ENCODE peak calls at places on chromosomes 13 and 19, in ten cellular contexts. B is sigmoid colon; Q is psoas muscle; U is CD8-positive, alpha-beta T cell; O is aorta; A is heart right ventricle; K is CD8-positive, alpha-beta memory T cell; R is osteoblast; D is uterus; N is adrenal gland. X is an unnamed sample.

GRCh38 chr13:24698686-24699085 is 18.5 kb downstream of the ATP12A start:
- DNase-seq in B (no peak), Q (no peak), U (no peak), O (no peak), A (no peak), K (no peak), R (no peak), D (no peak), N (no peak), X (no peak)

GRCh38 chr13:35471466-35472307 is 4.8 kb downstream of the MAB21L1 start:
- DNase-seq in B (no peak), Q (no peak), U (no peak), O (no peak), A (no peak), K (no peak), R (peak; percentile 63), D (no peak), N (no peak), X (no peak)

GRCh38 chr19:8305798-8306197 is 2.4 kb downstream of the CD320 start:
- DNase-seq in B (peak; percentile 39), Q (no peak), U (no peak), O (peak; percentile 14), A (no peak), K (no peak), R (peak; percentile 77), D (peak; percentile 12), N (peak; percentile 46), X (no peak)

GRCh38 chr13:94157705-94158218 is 321.7 kb downstream of the DCT start:
- DNase-seq in B (no peak), Q (no peak), U (no peak), O (no peak), A (no peak), K (no peak), R (no peak), D (no peak), N (peak; percentile 53), X (no peak)

GRCh38 chr19:13073263-13073662 is 29.4 kb downstream of the LYL1 start:
- DNase-seq in B (no peak), Q (no peak), U (no peak), O (no peak), A (no peak), K (no peak), R (no peak), D (no peak), N (no peak), X (no peak)

GRCh38 chr13:34764246-34764645 is 177.8 kb upstream of the NBEA start:
- DNase-seq in B (no peak), Q (no peak), U (no peak), O (no peak), A (no peak), K (no peak), R (peak; percentile 2), D (no peak), N (no peak), X (no peak)

GRCh38 chr19:52351512-52351911 is 15.5 kb downstream of the ZNF610 start:
- DNase-seq in B (no peak), Q (no peak), U (no peak), O (no peak), A (no peak), K (no peak), R (no peak), D (no peak), N (no peak), X (no peak)

GRCh38 chr13:99970761-99971575 is 599 bp downstream of the ZIC5 start:
- DNase-seq in B (no peak), Q (no peak), U (no peak), O (no peak), A (no peak), K (no peak), R (peak; percentile 88), D (no peak), N (peak; percentile 18), X (no peak)

GRCh38 chr19:18073197-18073596 is 13.5 kb downstream of the IL12RB1 start:
- DNase-seq in B (no peak), Q (no peak), U (no peak), O (no peak), A (no peak), K (no peak), R (no peak), D (no peak), N (no peak), X (no peak)

GRCh38 chr13:97629601-97630272 is 195.8 kb downstream of the RAP2A start:
- DNase-seq in B (no peak), Q (no peak), U (no peak), O (no peak), A (no peak), K (no peak), R (no peak), D (no peak), N (peak; percentile 71), X (no peak)

GRCh38 chr19:41377977-41378707 is 1.8 kb downstream of the TMEM91 start:
- DNase-seq in B (no peak), Q (no peak), U (no peak), O (no peak), A (no peak), K (no peak), R (no peak), D (peak; percentile 41), N (no peak), X (no peak)

GRCh38 chr13:60267498-60268202 is 103.9 kb upstream of the DIAPH3 start:
- DNase-seq in B (no peak), Q (no peak), U (peak; percentile 65), O (no peak), A (no peak), K (peak; percentile 8), R (peak; percentile 21), D (no peak), N (no peak), X (peak; percentile 9)

GRCh38 chr13:67183151-67183550 is 47.0 kb downstream of the PCDH9 start:
- DNase-seq in B (no peak), Q (no peak), U (no peak), O (no peak), A (no peak), K (no peak), R (no peak), D (no peak), N (no peak), X (no peak)

GRCh38 chr13:52862358-52863206 is 14.1 kb upstream of the PCDH8 start:
- DNase-seq in B (no peak), Q (no peak), U (no peak), O (no peak), A (no peak), K (no peak), R (no peak), D (no peak), N (no peak), X (no peak)

GRCh38 chr13:113647351-113648217 is 10.4 kb downstream of the ATP4B start:
- DNase-seq in B (peak; percentile 95), Q (peak; percentile 76), U (no peak), O (peak; percentile 95), A (peak; percentile 90), K (no peak), R (peak; percentile 76), D (peak; percentile 49), N (peak; percentile 98), X (no peak)

GRCh38 chr19:58237324-58237723 is 8.6 kb downstream of the ZNF544 start:
- DNase-seq in B (no peak), Q (no peak), U (no peak), O (no peak), A (no peak), K (no peak), R (no peak), D (no peak), N (no peak), X (no peak)
- H3K9me3 ChIP-seq in B (peaks cover 67% of the 10 kb centered on the region), Q (peaks cover 64% of the 10 kb centered on the region), U (peaks cover 33% of the 10 kb centered on the region), O (peaks cover 37% of the 10 kb centered on the region), A (peaks cover 99% of the 10 kb centered on the region), K (peaks cover 8% of the 10 kb centered on the region), R (no peaks in the 10 kb centered on the region), D (no peaks in the 10 kb centered on the region), N (peaks cover 27% of the 10 kb centered on the region), X (no peaks in the 10 kb centered on the region)

DNA sequence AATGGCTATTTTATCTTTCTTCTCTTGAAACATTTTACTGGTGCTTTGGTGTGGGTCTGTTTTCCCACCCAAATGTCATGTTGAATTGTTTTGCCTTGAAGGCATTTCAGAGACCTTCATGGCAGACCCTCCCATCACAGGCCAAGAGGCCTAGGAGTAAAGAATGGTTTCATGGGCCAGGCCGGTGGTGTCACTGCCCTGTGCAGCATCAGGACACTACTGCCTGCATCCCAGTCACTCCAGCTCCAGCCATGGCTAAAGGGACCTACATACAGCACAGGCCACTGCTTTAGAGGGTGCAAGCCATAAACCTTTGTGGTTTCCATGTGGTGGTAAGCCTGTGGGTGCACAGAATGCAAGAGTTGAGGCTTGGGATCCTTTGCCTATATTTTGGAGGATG is 326.9 kb downstream of the SLITRK5 start:
- DNase-seq in B (no peak), Q (no peak), U (no peak), O (no peak), A (no peak), K (no peak), R (no peak), D (no peak), N (no peak), X (no peak)
- H3K9me3 ChIP-seq in B (no peaks in the 10 kb centered on the region), Q (no peaks in the 10 kb centered on the region), U (no peaks in the 10 kb centered on the region), O (no peaks in the 10 kb centered on the region), A (peaks cover 10% of the 10 kb centered on the region), K (no peaks in the 10 kb centered on the region), R (peaks cover 2% of the 10 kb centered on the region), D (no peaks in the 10 kb centered on the region), N (no peaks in the 10 kb centered on the region), X (peaks cover 2% of the 10 kb centered on the region)

GRCh38 chr19:36750066-36750691 is 22.4 kb downstream of the ZNF850 start:
- DNase-seq in B (no peak), Q (no peak), U (no peak), O (no peak), A (no peak), K (no peak), R (no peak), D (no peak), N (no peak), X (no peak)

GRCh38 chr19:36748431-36749275 is 24.0 kb downstream of the ZNF850 start:
- DNase-seq in B (no peak), Q (no peak), U (no peak), O (no peak), A (no peak), K (no peak), R (peak; percentile 10), D (no peak), N (no peak), X (no peak)

GRCh38 chr19:36747750-36748149 is 24.9 kb downstream of the ZNF850 start:
- DNase-seq in B (no peak), Q (no peak), U (no peak), O (no peak), A (no peak), K (no peak), R (no peak), D (no peak), N (no peak), X (no peak)

DNA sequence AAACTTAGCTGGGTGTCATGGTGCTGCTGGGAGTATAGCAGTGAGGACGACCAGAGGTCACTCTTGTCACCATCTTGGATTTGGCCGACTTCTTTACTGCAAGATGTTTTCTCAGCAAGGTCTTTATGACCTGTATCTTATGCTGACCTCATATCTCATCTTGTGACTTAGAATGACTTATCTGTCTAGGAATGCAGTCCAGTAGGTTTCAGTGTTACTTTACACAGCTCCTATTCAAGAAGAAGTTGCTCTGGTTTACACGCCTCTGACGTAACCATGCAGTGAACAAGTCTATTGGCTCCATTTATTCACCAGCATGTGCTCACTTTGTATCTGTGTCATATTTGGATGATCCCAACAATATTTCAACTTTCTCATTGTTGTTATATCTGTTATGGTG is 26.7 kb downstream of the ZNF850 start:
- DNase-seq in B (no peak), Q (no peak), U (no peak), O (no peak), A (no peak), K (no peak), R (no peak), D (no peak), N (no peak), X (no peak)
- H3K9me3 ChIP-seq in B (peaks cover 94% of the 10 kb centered on the region), Q (peaks cover 99% of the 10 kb centered on the region), U (peaks cover 52% of the 10 kb centered on the region), O (peaks cover 45% of the 10 kb centered on the region), A (peaks cover 100% of the 10 kb centered on the region), K (peaks cover 68% of the 10 kb centered on the region), R (peaks cover 46% of the 10 kb centered on the region), D (peaks cover 5% of the 10 kb centered on the region), N (peaks cover 97% of the 10 kb centered on the region), X (peaks cover 29% of the 10 kb centered on the region)

GRCh38 chr19:2852598-2852997 is 11.3 kb downstream of the ZNF555 start:
- DNase-seq in B (no peak), Q (no peak), U (no peak), O (no peak), A (no peak), K (no peak), R (no peak), D (no peak), N (no peak), X (no peak)
- H3K9me3 ChIP-seq in B (peaks cover 56% of the 10 kb centered on the region), Q (peaks cover 84% of the 10 kb centered on the region), U (peaks cover 16% of the 10 kb centered on the region), O (peaks cover 26% of the 10 kb centered on the region), A (peaks cover 100% of the 10 kb centered on the region), K (peaks cover 29% of the 10 kb centered on the region), R (peaks cover 39% of the 10 kb centered on the region), D (no peaks in the 10 kb centered on the region), N (peaks cover 55% of the 10 kb centered on the region), X (peaks cover 25% of the 10 kb centered on the region)

X was measured in iPS DF 6.9.